ENCODE peak calls at places on chromosomes 7 and 10, in eight cellular contexts. R, I, F, N, E, U, P and Y are unnamed samples.

GRCh38 chr7:111918461-111918860 is 287.7 kb downstream of the DOCK4 start:
- DNase-seq in F (no peak), I (no peak), P (no peak), E (no peak), R (no peak), N (no peak), U (no peak), Y (no peak)

GRCh38 chr7:90222811-90223725 is 11.5 kb downstream of the STEAP2 start:
- DNase-seq in R (no peak), I (no peak), N (peak), F (no peak), P (no peak), U (no peak), E (no peak), Y (no peak)

GRCh38 chr10:123516291-123516690 is 149.9 kb upstream of the GPR26 start:
- DNase-seq in F (no peak), U (no peak), N (no peak), I (no peak), P (no peak), R (no peak), E (no peak), Y (no peak)

GRCh38 chr7:120064565-120064964 is 208.4 kb upstream of the KCND2 start:
- DNase-seq in R (peak), F (peak), P (no peak), E (no peak), U (no peak), N (no peak), I (no peak), Y (peak)

GRCh38 chr7:128131701-128132100 is 100.5 kb upstream of the LRRC4 start:
- DNase-seq in N (no peak), I (no peak), R (no peak), P (no peak), F (no peak), U (no peak), E (no peak), Y (no peak)

GRCh38 chr7:117993377-117994003 is 120.2 kb upstream of the CTTNBP2 start:
- DNase-seq in I (no peak), R (no peak), N (peak), E (no peak), F (peak), P (peak), U (peak), Y (peak)

GRCh38 chr10:116704926-116705325 is 37.4 kb downstream of the HSPA12A start:
- DNase-seq in R (no peak), N (no peak), F (no peak), I (no peak), U (no peak), P (no peak), E (no peak), Y (no peak)

GRCh38 chr7:50281680-50282445 is 22.7 kb upstream of the IKZF1 start:
- DNase-seq in E (no peak), U (no peak), I (no peak), N (no peak), R (no peak), P (no peak), F (no peak), Y (no peak)

GRCh38 chr10:77789861-77790260 is 136.7 kb downstream of the DLG5 start:
- DNase-seq in I (no peak), P (no peak), F (no peak), E (no peak), N (no peak), U (no peak), R (no peak), Y (no peak)

GRCh38 chr10:6232846-6233724 is 30.4 kb downstream of the PFKFB3 start:
- DNase-seq in R (no peak), U (peak), P (no peak), F (no peak), N (no peak), I (peak), E (no peak), Y (no peak)